ENCODE peak calls at places on chromosome 1, in ten cellular contexts. One of them, this sample, is unnamed.

GRCh38 chr1:192521734-192522133 is 53.8 kb upstream of the RGS1 start:
- DNase-seq in AG04450: no peak
- DNase-seq in uterus: no peak
- DNase-seq in stimulated activated CD4-positive, alpha-beta T cell treated with anti-CD3 and anti-CD28 coated beads, Interleukin-1b, Interleukin-23, amount 100 ng/mL, for 1 hour: no peak
- DNase-seq in left ventricle myocardium inferior: no peak
- DNase-seq in dorsolateral prefrontal cortex: no peak
- DNase-seq in astrocyte of the spinal cord: no peak
- DNase-seq in activated T-helper 1 cell treated with Interleukin-2 at 50 U/mL for 16 hours: no peak
- DNase-seq in activated CD8-positive, alpha-beta memory T cell treated with anti-CD3 and anti-CD28 coated beads for 48 hours: no peak
- DNase-seq in body of pancreas: no peak
- DNase-seq in this sample: no peak

GRCh38 chr1:225770586-225771248 is 6.9 kb upstream of the SRP9 start:
- DNase-seq in left ventricle myocardium inferior: no peak
- DNase-seq in uterus: no peak
- DNase-seq in astrocyte of the spinal cord: no peak
- DNase-seq in activated CD8-positive, alpha-beta memory T cell treated with anti-CD3 and anti-CD28 coated beads for 48 hours: no peak
- DNase-seq in AG04450: no peak
- DNase-seq in activated T-helper 1 cell treated with Interleukin-2 at 50 U/mL for 16 hours: no peak
- DNase-seq in dorsolateral prefrontal cortex: no peak
- DNase-seq in body of pancreas: no peak
- DNase-seq in stimulated activated CD4-positive, alpha-beta T cell treated with anti-CD3 and anti-CD28 coated beads, Interleukin-1b, Interleukin-23, amount 100 ng/mL, for 1 hour: no peak
- DNase-seq in this sample: peak

GRCh38 chr1:208513799-208514198 is 269.6 kb upstream of the PLXNA2 start:
- DNase-seq in body of pancreas: no peak
- DNase-seq in activated CD8-positive, alpha-beta memory T cell treated with anti-CD3 and anti-CD28 coated beads for 48 hours: no peak
- DNase-seq in stimulated activated CD4-positive, alpha-beta T cell treated with anti-CD3 and anti-CD28 coated beads, Interleukin-1b, Interleukin-23, amount 100 ng/mL, for 1 hour: no peak
- DNase-seq in left ventricle myocardium inferior: no peak
- DNase-seq in AG04450: no peak
- DNase-seq in activated T-helper 1 cell treated with Interleukin-2 at 50 U/mL for 16 hours: no peak
- DNase-seq in astrocyte of the spinal cord: no peak
- DNase-seq in dorsolateral prefrontal cortex: no peak
- DNase-seq in uterus: no peak
- DNase-seq in this sample: no peak

GRCh38 chr1:88462481-88463261 is 221.4 kb upstream of the PKN2 start:
- DNase-seq in stimulated activated CD4-positive, alpha-beta T cell treated with anti-CD3 and anti-CD28 coated beads, Interleukin-1b, Interleukin-23, amount 100 ng/mL, for 1 hour: no peak
- DNase-seq in left ventricle myocardium inferior: peak
- DNase-seq in uterus: no peak
- DNase-seq in body of pancreas: no peak
- DNase-seq in dorsolateral prefrontal cortex: peak
- DNase-seq in activated T-helper 1 cell treated with Interleukin-2 at 50 U/mL for 16 hours: no peak
- DNase-seq in AG04450: no peak
- DNase-seq in astrocyte of the spinal cord: peak
- DNase-seq in activated CD8-positive, alpha-beta memory T cell treated with anti-CD3 and anti-CD28 coated beads for 48 hours: no peak
- DNase-seq in this sample: peak

GRCh38 chr1:203625623-203626189 is 926 bp upstream of the ATP2B4 start:
- DNase-seq in dorsolateral prefrontal cortex: no peak
- DNase-seq in left ventricle myocardium inferior: no peak
- DNase-seq in body of pancreas: peak
- DNase-seq in activated T-helper 1 cell treated with Interleukin-2 at 50 U/mL for 16 hours: peak
- DNase-seq in AG04450: no peak
- DNase-seq in astrocyte of the spinal cord: peak
- DNase-seq in activated CD8-positive, alpha-beta memory T cell treated with anti-CD3 and anti-CD28 coated beads for 48 hours: no peak
- DNase-seq in uterus: peak
- DNase-seq in stimulated activated CD4-positive, alpha-beta T cell treated with anti-CD3 and anti-CD28 coated beads, Interleukin-1b, Interleukin-23, amount 100 ng/mL, for 1 hour: no peak
- DNase-seq in this sample: no peak

GRCh38 chr1:226736908-226737818 is 1.9 kb downstream of the ITPKB start:
- DNase-seq in astrocyte of the spinal cord: peak
- DNase-seq in AG04450: no peak
- DNase-seq in left ventricle myocardium inferior: peak
- DNase-seq in stimulated activated CD4-positive, alpha-beta T cell treated with anti-CD3 and anti-CD28 coated beads, Interleukin-1b, Interleukin-23, amount 100 ng/mL, for 1 hour: no peak
- DNase-seq in activated CD8-positive, alpha-beta memory T cell treated with anti-CD3 and anti-CD28 coated beads for 48 hours: no peak
- DNase-seq in dorsolateral prefrontal cortex: peak
- DNase-seq in uterus: no peak
- DNase-seq in activated T-helper 1 cell treated with Interleukin-2 at 50 U/mL for 16 hours: peak
- DNase-seq in body of pancreas: no peak
- DNase-seq in this sample: no peak

GRCh38 chr1:8604041-8604942 is 213.1 kb downstream of the RERE start:
- DNase-seq in body of pancreas: no peak
- DNase-seq in dorsolateral prefrontal cortex: no peak
- DNase-seq in activated CD8-positive, alpha-beta memory T cell treated with anti-CD3 and anti-CD28 coated beads for 48 hours: no peak
- DNase-seq in left ventricle myocardium inferior: no peak
- DNase-seq in uterus: no peak
- DNase-seq in astrocyte of the spinal cord: no peak
- DNase-seq in AG04450: no peak
- DNase-seq in stimulated activated CD4-positive, alpha-beta T cell treated with anti-CD3 and anti-CD28 coated beads, Interleukin-1b, Interleukin-23, amount 100 ng/mL, for 1 hour: no peak
- DNase-seq in activated T-helper 1 cell treated with Interleukin-2 at 50 U/mL for 16 hours: no peak
- DNase-seq in this sample: no peak

GRCh38 chr1:174191255-174191906 is 32.1 kb downstream of the RABGAP1L start:
- DNase-seq in astrocyte of the spinal cord: peak
- DNase-seq in body of pancreas: no peak
- DNase-seq in AG04450: peak
- DNase-seq in activated CD8-positive, alpha-beta memory T cell treated with anti-CD3 and anti-CD28 coated beads for 48 hours: no peak
- DNase-seq in stimulated activated CD4-positive, alpha-beta T cell treated with anti-CD3 and anti-CD28 coated beads, Interleukin-1b, Interleukin-23, amount 100 ng/mL, for 1 hour: no peak
- DNase-seq in left ventricle myocardium inferior: no peak
- DNase-seq in uterus: no peak
- DNase-seq in activated T-helper 1 cell treated with Interleukin-2 at 50 U/mL for 16 hours: no peak
- DNase-seq in dorsolateral prefrontal cortex: no peak
- DNase-seq in this sample: no peak

GRCh38 chr1:36269408-36269838 is 36.7 kb upstream of the SH3D21 start:
- DNase-seq in activated T-helper 1 cell treated with Interleukin-2 at 50 U/mL for 16 hours: no peak
- DNase-seq in AG04450: no peak
- DNase-seq in stimulated activated CD4-positive, alpha-beta T cell treated with anti-CD3 and anti-CD28 coated beads, Interleukin-1b, Interleukin-23, amount 100 ng/mL, for 1 hour: no peak
- DNase-seq in left ventricle myocardium inferior: no peak
- DNase-seq in dorsolateral prefrontal cortex: no peak
- DNase-seq in uterus: no peak
- DNase-seq in activated CD8-positive, alpha-beta memory T cell treated with anti-CD3 and anti-CD28 coated beads for 48 hours: no peak
- DNase-seq in body of pancreas: peak
- DNase-seq in astrocyte of the spinal cord: peak
- DNase-seq in this sample: no peak

GRCh38 chr1:244672961-244673695 is 20.2 kb downstream of the DESI2 start:
- DNase-seq in astrocyte of the spinal cord: peak
- DNase-seq in dorsolateral prefrontal cortex: no peak
- DNase-seq in activated CD8-positive, alpha-beta memory T cell treated with anti-CD3 and anti-CD28 coated beads for 48 hours: no peak
- DNase-seq in stimulated activated CD4-positive, alpha-beta T cell treated with anti-CD3 and anti-CD28 coated beads, Interleukin-1b, Interleukin-23, amount 100 ng/mL, for 1 hour: no peak
- DNase-seq in body of pancreas: no peak
- DNase-seq in activated T-helper 1 cell treated with Interleukin-2 at 50 U/mL for 16 hours: no peak
- DNase-seq in AG04450: no peak
- DNase-seq in left ventricle myocardium inferior: peak
- DNase-seq in uterus: peak
- DNase-seq in this sample: no peak